ENCODE peak calls at places on chromosomes 3 and 15, in five cellular contexts. W is upper lobe of right lung; X is MM.1S; A is CD8-positive, alpha-beta T cell; U is heart left ventricle. F is an unnamed sample.

GRCh38 chr3:119681279-119681678 is 4.1 kb upstream of the COX17 start:
- DNase-seq in W (no peak), U (no peak), X (peak), A (no peak), F (no peak)

GRCh38 chr3:126552688-126553283 is 5.9 kb downstream of the C3orf22 start:
- DNase-seq in A (no peak), X (no peak), W (peak), U (no peak), F (no peak)

GRCh38 chr3:134364936-134365765 is 9.1 kb downstream of the AMOTL2 start:
- DNase-seq in W (peak), X (no peak), U (peak), A (no peak), F (no peak)

GRCh38 chr3:168071535-168071934 is 24.2 kb downstream of the GOLIM4 start:
- DNase-seq in U (no peak), A (no peak), W (no peak), X (no peak), F (no peak)

GRCh38 chr3:137409584-137409983 is 354.5 kb upstream of the SOX14 start:
- DNase-seq in A (no peak), W (no peak), X (no peak), U (no peak), F (no peak)

GRCh38 chr15:56817266-56817665 is 84.0 kb upstream of the ZNF280D start:
- DNase-seq in U (no peak), A (no peak), X (no peak), W (no peak), F (no peak)

GRCh38 chr3:171783086-171783485 is 27.2 kb downstream of the PLD1 start:
- DNase-seq in A (no peak), X (no peak), W (no peak), U (no peak), F (no peak)

GRCh38 chr3:117995795-117996194 is 1038.9 kb downstream of the IGSF11 start:
- DNase-seq in A (no peak), X (no peak), W (no peak), U (no peak), F (no peak)

GRCh38 chr15:101188517-101189340 is 63.1 kb downstream of the CHSY1 start:
- DNase-seq in W (no peak), U (no peak), A (no peak), X (no peak), F (no peak)

GRCh38 chr3:188150982-188151381 is 3.0 kb upstream of the LPP start:
- DNase-seq in X (no peak), U (no peak), A (no peak), W (no peak), F (no peak)

GRCh38 chr15:39784125-39784524 is 1.5 kb upstream of the FSIP1 start:
- DNase-seq in X (no peak), A (no peak), W (no peak), U (no peak), F (no peak)

GRCh38 chr15:60006203-60006782 is 2.2 kb downstream of the FOXB1 start:
- DNase-seq in U (no peak), X (peak), A (peak), W (peak), F (no peak)

GRCh38 chr3:196666001-196666867 is 26.7 kb downstream of the NRROS start:
- DNase-seq in U (no peak), W (no peak), A (no peak), X (no peak), F (no peak)

GRCh38 chr3:194273396-194274310 is 77.5 kb downstream of the CPN2 start:
- DNase-seq in X (no peak), A (no peak), W (peak), U (no peak), F (no peak)

GRCh38 chr3:72372161-72372560 is 476.1 kb downstream of the SHQ1 start:
- DNase-seq in A (no peak), X (no peak), U (no peak), W (no peak), F (no peak)

GRCh38 chr3:159897331-159898075 is 91.1 kb upstream of the IL12A start:
- DNase-seq in A (no peak), X (no peak), W (no peak), U (no peak), F (no peak)

GRCh38 chr3:112550859-112551258 is 10.9 kb downstream of the ATG3 start:
- DNase-seq in U (no peak), A (no peak), X (no peak), W (no peak), F (no peak)
- TF ChIP-seq CTCF in U (no peak), A (no peak), X (no peak), W (no peak), F (no peak)

GRCh38 chr15:73957276-73957675 is 31.0 kb downstream of the LOXL1 start:
- DNase-seq in X (no peak), U (no peak), A (no peak), W (peak), F (no peak)
- H3K27ac ChIP-seq in X (no peak), U (no peak), A (no peak), W (no peak), F (no peak)

GRCh38 chr3:11618897-11619296 is 24.8 kb downstream of the VGLL4 start:
- DNase-seq in U (no peak), A (no peak), W (no peak), X (no peak), F (no peak)

GRCh38 chr3:11619461-11619860 is 24.3 kb downstream of the VGLL4 start:
- DNase-seq in U (no peak), W (no peak), X (no peak), A (no peak), F (no peak)

GRCh38 chr3:11613851-11614491 is 29.7 kb downstream of the VGLL4 start:
- DNase-seq in A (no peak), U (no peak), X (no peak), W (peak), F (no peak)

GRCh38 chr3:11613319-11613718 is 30.4 kb downstream of the VGLL4 start:
- DNase-seq in A (no peak), W (no peak), X (no peak), U (no peak), F (no peak)

GRCh38 chr3:11616551-11616950 is 27.2 kb downstream of the VGLL4 start:
- DNase-seq in A (no peak), X (no peak), U (no peak), W (no peak), F (no peak)
- TF ChIP-seq CTCF in A (no peak), X (no peak), U (no peak), W (no peak), F (no peak)

GRCh38 chr3:112351036-112351435 is 18.1 kb downstream of the CD200 start:
- DNase-seq in A (no peak), W (no peak), U (no peak), X (no peak), F (no peak)

GRCh38 chr3:112353365-112353764 is 20.4 kb downstream of the CD200 start:
- DNase-seq in U (no peak), A (no peak), W (no peak), X (no peak), F (no peak)

GRCh38 chr3:112350181-112350825 is 17.3 kb downstream of the CD200 start:
- DNase-seq in A (no peak), X (no peak), U (no peak), W (no peak), F (no peak)

GRCh38 chr3:112352720-112353119 is 19.8 kb downstream of the CD200 start:
- DNase-seq in A (no peak), X (no peak), W (no peak), U (no peak), F (no peak)

DNA sequence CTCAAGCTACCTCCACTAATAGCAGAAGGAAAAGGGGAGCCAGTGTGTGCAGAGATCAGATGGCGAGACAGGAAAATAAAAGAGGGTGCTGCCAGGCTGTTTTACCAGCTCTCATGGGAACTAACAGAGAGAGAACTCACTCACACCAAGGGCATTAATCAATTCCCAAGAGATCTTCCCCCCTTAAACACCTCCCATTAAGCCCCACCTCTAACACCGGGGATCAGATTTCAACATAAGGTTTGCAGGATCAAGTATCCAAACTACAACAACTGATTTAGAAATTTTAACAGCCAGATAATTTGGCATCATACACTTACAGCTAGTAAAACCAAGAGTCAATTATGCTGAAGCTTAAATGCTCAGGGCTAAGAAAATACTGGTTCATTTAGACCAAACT is 18.9 kb downstream of the CD200 start:
- DNase-seq in W (no peak), A (no peak), U (no peak), X (no peak), F (no peak)
- H3K27ac ChIP-seq in W (no peak), A (no peak), U (no peak), X (no peak), F (no peak)

DNA sequence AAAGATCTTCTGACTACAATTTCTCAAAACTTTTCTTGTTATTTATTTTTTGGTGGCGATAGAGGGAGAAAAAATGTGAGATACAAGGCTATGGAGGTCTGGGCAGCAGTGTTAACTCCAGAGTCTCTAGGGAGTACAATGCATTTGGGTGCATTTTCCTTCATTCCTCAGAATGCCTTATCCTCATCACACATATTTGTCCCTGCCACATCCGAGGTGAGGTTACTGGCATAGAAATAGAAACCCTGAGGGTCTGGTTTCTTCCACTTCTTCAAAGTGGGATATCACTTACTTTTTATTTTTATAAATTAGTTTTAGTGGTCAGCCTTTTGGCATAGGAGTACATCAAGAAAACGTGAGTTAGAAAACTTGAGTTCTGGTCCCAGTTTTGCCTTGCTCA is 150.4 kb downstream of the TIGIT start:
- DNase-seq in W (no peak), X (no peak), U (no peak), A (no peak), F (no peak)
- TF ChIP-seq CTCF in W (no peak), X (no peak), U (no peak), A (no peak), F (no peak)